ENCODE peak calls at places on chromosomes 5 and 9, in nine cellular contexts. One of them, this sample, is unnamed.

GRCh38 chr5:997711-998110 is 10.9 kb upstream of the NKD2 start:
- DNase-seq in Calu3: no peak
- DNase-seq in NB4: no peak
- DNase-seq in psoas muscle: no peak
- DNase-seq in kidney epithelial cell: no peak
- DNase-seq in IMR-90: no peak
- DNase-seq in dorsolateral prefrontal cortex: no peak
- DNase-seq in erythroblast: no peak
- DNase-seq in globus pallidus: no peak
- DNase-seq in this sample: no peak

GRCh38 chr5:10262995-10263394 is 12.9 kb downstream of the CCT5 start:
- DNase-seq in psoas muscle: no peak
- DNase-seq in IMR-90: no peak
- DNase-seq in erythroblast: no peak
- DNase-seq in NB4: no peak
- DNase-seq in kidney epithelial cell: no peak
- DNase-seq in Calu3: no peak
- DNase-seq in globus pallidus: no peak
- DNase-seq in dorsolateral prefrontal cortex: no peak
- DNase-seq in this sample: peak

GRCh38 chr5:144191998-144192397 is 21.3 kb downstream of the KCTD16 start:
- DNase-seq in kidney epithelial cell: peak
- DNase-seq in NB4: peak
- DNase-seq in IMR-90: peak
- DNase-seq in erythroblast: peak
- DNase-seq in Calu3: peak
- DNase-seq in dorsolateral prefrontal cortex: no peak
- DNase-seq in globus pallidus: peak
- DNase-seq in psoas muscle: no peak
- DNase-seq in this sample: no peak

GRCh38 chr9:17116400-17116837 is 18.4 kb upstream of the CNTLN start:
- DNase-seq in IMR-90: peak
- DNase-seq in dorsolateral prefrontal cortex: no peak
- DNase-seq in globus pallidus: peak
- DNase-seq in kidney epithelial cell: no peak
- DNase-seq in psoas muscle: no peak
- DNase-seq in Calu3: peak
- DNase-seq in NB4: peak
- DNase-seq in erythroblast: peak
- DNase-seq in this sample: no peak

GRCh38 chr9:89795555-89796195 is 190.9 kb downstream of the GADD45G start:
- DNase-seq in IMR-90: no peak
- DNase-seq in Calu3: no peak
- DNase-seq in dorsolateral prefrontal cortex: no peak
- DNase-seq in NB4: no peak
- DNase-seq in erythroblast: no peak
- DNase-seq in kidney epithelial cell: no peak
- DNase-seq in psoas muscle: no peak
- DNase-seq in globus pallidus: no peak
- DNase-seq in this sample: no peak

GRCh38 chr9:78383130-78383529 is 86.2 kb downstream of the PSAT1 start:
- DNase-seq in dorsolateral prefrontal cortex: no peak
- DNase-seq in erythroblast: peak
- DNase-seq in kidney epithelial cell: no peak
- DNase-seq in NB4: peak
- DNase-seq in Calu3: no peak
- DNase-seq in IMR-90: peak
- DNase-seq in globus pallidus: no peak
- DNase-seq in psoas muscle: no peak
- DNase-seq in this sample: no peak

GRCh38 chr9:32551491-32552049 is 557 bp upstream of the SMIM27 start:
- DNase-seq in NB4: peak
- DNase-seq in erythroblast: peak
- DNase-seq in IMR-90: peak
- DNase-seq in globus pallidus: peak
- DNase-seq in kidney epithelial cell: no peak
- DNase-seq in dorsolateral prefrontal cortex: no peak
- DNase-seq in Calu3: no peak
- DNase-seq in psoas muscle: peak
- DNase-seq in this sample: peak

GRCh38 chr5:147403659-147404640 is 105.9 kb downstream of the DPYSL3 start:
- DNase-seq in Calu3: peak
- DNase-seq in globus pallidus: peak
- DNase-seq in erythroblast: no peak
- DNase-seq in NB4: peak
- DNase-seq in psoas muscle: peak
- DNase-seq in dorsolateral prefrontal cortex: no peak
- DNase-seq in IMR-90: peak
- DNase-seq in kidney epithelial cell: peak
- DNase-seq in this sample: peak

GRCh38 chr9:74498616-74499095 is 1.5 kb downstream of the RORB start:
- DNase-seq in kidney epithelial cell: no peak
- DNase-seq in erythroblast: no peak
- DNase-seq in IMR-90: no peak
- DNase-seq in dorsolateral prefrontal cortex: no peak
- DNase-seq in NB4: no peak
- DNase-seq in Calu3: no peak
- DNase-seq in globus pallidus: no peak
- DNase-seq in psoas muscle: no peak
- DNase-seq in this sample: no peak

GRCh38 chr5:119393746-119394145 is 37.9 kb downstream of the TNFAIP8 start:
- DNase-seq in Calu3: no peak
- DNase-seq in erythroblast: no peak
- DNase-seq in IMR-90: peak
- DNase-seq in kidney epithelial cell: no peak
- DNase-seq in dorsolateral prefrontal cortex: no peak
- DNase-seq in NB4: no peak
- DNase-seq in psoas muscle: no peak
- DNase-seq in globus pallidus: no peak
- DNase-seq in this sample: no peak

GRCh38 chr5:137629646-137630045 is 106.2 kb downstream of the KLHL3 start:
- DNase-seq in Calu3: peak
- DNase-seq in erythroblast: peak
- DNase-seq in psoas muscle: no peak
- DNase-seq in IMR-90: peak
- DNase-seq in kidney epithelial cell: no peak
- DNase-seq in NB4: peak
- DNase-seq in dorsolateral prefrontal cortex: no peak
- DNase-seq in globus pallidus: no peak
- DNase-seq in this sample: no peak

GRCh38 chr5:169152453-169152852 is 148.5 kb downstream of the SLIT3 start:
- DNase-seq in Calu3: no peak
- DNase-seq in globus pallidus: no peak
- DNase-seq in NB4: no peak
- DNase-seq in kidney epithelial cell: no peak
- DNase-seq in erythroblast: no peak
- DNase-seq in psoas muscle: no peak
- DNase-seq in dorsolateral prefrontal cortex: no peak
- DNase-seq in IMR-90: no peak
- DNase-seq in this sample: no peak

GRCh38 chr9:108664309-108665255 is 191.2 kb downstream of the ACTL7B start:
- DNase-seq in erythroblast: no peak
- DNase-seq in globus pallidus: no peak
- DNase-seq in psoas muscle: no peak
- DNase-seq in NB4: peak
- DNase-seq in Calu3: no peak
- DNase-seq in kidney epithelial cell: no peak
- DNase-seq in IMR-90: no peak
- DNase-seq in dorsolateral prefrontal cortex: no peak
- DNase-seq in this sample: no peak

This sample was measured in right atrium auricular region.